ENCODE peak calls at places on chromosome 5, in five cellular contexts. One of them, this sample, is unnamed.
A peak's percentile ranks its signal among the peaks of the same experiment; 100 is the strongest.

GRCh38 chr5:639584-640213 is 27.6 kb downstream of the CEP72 start:
- DNase-seq in body of pancreas: no peak
- DNase-seq in right atrium auricular region: no peak
- DNase-seq in IMR-90: no peak
- DNase-seq in spleen: peak; percentile 67
- DNase-seq in this sample: no peak

GRCh38 chr5:52693279-52693678 is 94.4 kb upstream of the ITGA1 start:
- DNase-seq in body of pancreas: peak; percentile 26
- DNase-seq in right atrium auricular region: no peak
- DNase-seq in IMR-90: peak; percentile 45
- DNase-seq in spleen: peak; percentile 75
- DNase-seq in this sample: peak; percentile 58

GRCh38 chr5:55232194-55232984 is 1.0 kb downstream of the CCNO start:
- DNase-seq in body of pancreas: peak; percentile 71
- DNase-seq in right atrium auricular region: no peak
- DNase-seq in IMR-90: no peak
- DNase-seq in spleen: peak; percentile 73
- DNase-seq in this sample: no peak

GRCh38 chr5:14834062-14834461 is 37.5 kb downstream of the ANKH start:
- DNase-seq in body of pancreas: no peak
- DNase-seq in right atrium auricular region: no peak
- DNase-seq in IMR-90: no peak
- DNase-seq in spleen: no peak
- DNase-seq in this sample: no peak

GRCh38 chr5:58582004-58582403 is 871 bp upstream of the RAB3C start:
- DNase-seq in body of pancreas: peak; percentile 70
- DNase-seq in right atrium auricular region: no peak
- DNase-seq in IMR-90: no peak
- DNase-seq in spleen: peak; percentile 82
- DNase-seq in this sample: no peak

GRCh38 chr5:23139338-23140171 is 286.4 kb upstream of the CDH12 start:
- DNase-seq in body of pancreas: no peak
- DNase-seq in right atrium auricular region: no peak
- DNase-seq in IMR-90: peak; percentile 0
- DNase-seq in spleen: no peak
- DNase-seq in this sample: no peak

GRCh38 chr5:150663936-150664335 is 2.9 kb downstream of the MYOZ3 start:
- DNase-seq in body of pancreas: no peak
- DNase-seq in right atrium auricular region: no peak
- DNase-seq in IMR-90: no peak
- DNase-seq in spleen: no peak
- DNase-seq in this sample: no peak

GRCh38 chr5:36875789-36876388 is 680 bp upstream of the NIPBL start:
- DNase-seq in body of pancreas: peak; percentile 87
- DNase-seq in right atrium auricular region: peak; percentile 83
- DNase-seq in IMR-90: peak; percentile 78
- DNase-seq in spleen: peak; percentile 97
- DNase-seq in this sample: peak; percentile 80

GRCh38 chr5:36396640-36397039 is 94.9 kb upstream of the RANBP3L start:
- DNase-seq in body of pancreas: peak; percentile 34
- DNase-seq in right atrium auricular region: no peak
- DNase-seq in IMR-90: peak; percentile 26
- DNase-seq in spleen: no peak
- DNase-seq in this sample: no peak

GRCh38 chr5:100479079-100479688 is 56.0 kb upstream of the FAM174A start:
- DNase-seq in body of pancreas: no peak
- DNase-seq in right atrium auricular region: no peak
- DNase-seq in IMR-90: peak; percentile 7
- DNase-seq in spleen: no peak
- DNase-seq in this sample: no peak
- TF ChIP-seq CTCF in body of pancreas: peak; percentile 75
- TF ChIP-seq CTCF in right atrium auricular region: no peak
- TF ChIP-seq CTCF in IMR-90: peak; percentile 42
- TF ChIP-seq CTCF in spleen: no peak
- TF ChIP-seq CTCF in this sample: peak; percentile 47

DNA sequence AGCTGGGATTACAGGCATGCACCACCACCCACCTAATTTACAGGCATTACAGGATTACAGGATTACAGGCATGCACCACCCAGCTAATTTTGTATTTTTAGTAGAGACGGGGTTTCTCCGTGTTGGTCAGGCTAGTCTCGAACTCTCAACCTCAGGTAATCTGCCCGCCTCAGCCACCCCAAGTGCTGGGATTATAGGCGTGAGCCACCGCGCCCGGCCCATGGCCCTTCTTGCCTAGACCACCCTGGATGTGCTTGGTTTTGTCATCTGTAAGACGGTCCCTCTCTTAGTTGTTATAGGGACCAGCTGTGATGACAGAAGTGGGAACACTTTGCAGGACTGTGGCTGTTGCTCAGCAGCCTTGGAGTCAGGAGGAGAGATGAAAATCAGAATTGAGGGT is 3.5 kb upstream of the PHYKPL start:
- DNase-seq in body of pancreas: no peak
- DNase-seq in right atrium auricular region: no peak
- DNase-seq in IMR-90: no peak
- DNase-seq in spleen: no peak
- DNase-seq in this sample: no peak
- H3K4me1 ChIP-seq in body of pancreas: peaks cover 34% of the 10 kb centered on the region
- H3K4me1 ChIP-seq in right atrium auricular region: peaks cover 64% of the 10 kb centered on the region
- H3K4me1 ChIP-seq in IMR-90: peaks cover 6% of the 10 kb centered on the region
- H3K4me1 ChIP-seq in spleen: peaks cover 92% of the 10 kb centered on the region
- H3K4me1 ChIP-seq in this sample: peaks cover 23% of the 10 kb centered on the region

GRCh38 chr5:33162057-33162456 is 278.7 kb upstream of the TARS1 start:
- DNase-seq in body of pancreas: no peak
- DNase-seq in right atrium auricular region: no peak
- DNase-seq in IMR-90: no peak
- DNase-seq in spleen: no peak
- DNase-seq in this sample: no peak

GRCh38 chr5:33166971-33167370 is 273.8 kb upstream of the TARS1 start:
- DNase-seq in body of pancreas: no peak
- DNase-seq in right atrium auricular region: no peak
- DNase-seq in IMR-90: no peak
- DNase-seq in spleen: no peak
- DNase-seq in this sample: no peak

GRCh38 chr5:33170414-33170813 is 270.4 kb upstream of the TARS1 start:
- DNase-seq in body of pancreas: no peak
- DNase-seq in right atrium auricular region: no peak
- DNase-seq in IMR-90: no peak
- DNase-seq in spleen: no peak
- DNase-seq in this sample: no peak

GRCh38 chr5:33167541-33167940 is 273.2 kb upstream of the TARS1 start:
- DNase-seq in body of pancreas: no peak
- DNase-seq in right atrium auricular region: no peak
- DNase-seq in IMR-90: no peak
- DNase-seq in spleen: no peak
- DNase-seq in this sample: no peak

GRCh38 chr5:33166522-33166921 is 274.2 kb upstream of the TARS1 start:
- DNase-seq in body of pancreas: no peak
- DNase-seq in right atrium auricular region: no peak
- DNase-seq in IMR-90: no peak
- DNase-seq in spleen: no peak
- DNase-seq in this sample: no peak
- TF ChIP-seq CTCF in body of pancreas: no peak
- TF ChIP-seq CTCF in right atrium auricular region: no peak
- TF ChIP-seq CTCF in IMR-90: no peak
- TF ChIP-seq CTCF in spleen: no peak
- TF ChIP-seq CTCF in this sample: no peak

DNA sequence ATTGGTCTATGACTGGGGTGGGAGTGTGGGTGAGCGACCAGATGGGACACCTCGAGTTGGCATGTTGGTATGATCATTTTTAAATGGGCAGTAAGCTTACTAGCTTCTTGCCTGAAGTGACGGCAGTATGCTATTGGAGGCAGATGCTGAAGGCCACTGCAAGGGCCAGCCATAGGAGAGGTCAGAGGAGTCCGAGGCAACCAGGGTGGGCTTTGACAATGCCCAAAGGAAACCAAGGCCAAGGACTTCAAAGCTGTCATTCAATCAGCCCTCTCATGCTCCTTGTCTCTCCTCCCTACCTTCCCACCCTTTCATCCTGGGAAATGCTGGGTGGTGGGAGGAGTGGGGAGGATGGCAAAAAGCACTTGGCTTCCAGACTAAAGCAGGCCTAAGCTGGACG is 57.1 kb upstream of the GLRX start:
- DNase-seq in body of pancreas: no peak
- DNase-seq in right atrium auricular region: no peak
- DNase-seq in IMR-90: no peak
- DNase-seq in spleen: no peak
- DNase-seq in this sample: no peak
- H3K4me1 ChIP-seq in body of pancreas: peaks cover 35% of the 10 kb centered on the region
- H3K4me1 ChIP-seq in right atrium auricular region: peaks cover 5% of the 10 kb centered on the region
- H3K4me1 ChIP-seq in IMR-90: peaks cover 13% of the 10 kb centered on the region
- H3K4me1 ChIP-seq in spleen: peaks cover 7% of the 10 kb centered on the region
- H3K4me1 ChIP-seq in this sample: peaks cover 11% of the 10 kb centered on the region

GRCh38 chr5:38780950-38781349 is 64.9 kb upstream of the OSMR start:
- DNase-seq in body of pancreas: peak; percentile 42
- DNase-seq in right atrium auricular region: peak; percentile 79
- DNase-seq in IMR-90: peak; percentile 66
- DNase-seq in spleen: no peak
- DNase-seq in this sample: peak; percentile 37
- TF ChIP-seq CTCF in body of pancreas: no peak
- TF ChIP-seq CTCF in right atrium auricular region: no peak
- TF ChIP-seq CTCF in IMR-90: no peak
- TF ChIP-seq CTCF in spleen: no peak
- TF ChIP-seq CTCF in this sample: peak; percentile 60

GRCh38 chr5:113223315-113223714 is 211.5 kb downstream of the TSSK1B start:
- DNase-seq in body of pancreas: no peak
- DNase-seq in right atrium auricular region: no peak
- DNase-seq in IMR-90: no peak
- DNase-seq in spleen: no peak
- DNase-seq in this sample: no peak
- H3K4me1 ChIP-seq in body of pancreas: no peaks in the 10 kb centered on the region
- H3K4me1 ChIP-seq in right atrium auricular region: peaks cover 52% of the 10 kb centered on the region
- H3K4me1 ChIP-seq in IMR-90: peaks cover 8% of the 10 kb centered on the region
- H3K4me1 ChIP-seq in spleen: peaks cover 5% of the 10 kb centered on the region
- H3K4me1 ChIP-seq in this sample: peaks cover 12% of the 10 kb centered on the region

GRCh38 chr5:172478256-172478655 is 23.9 kb upstream of the SH3PXD2B start:
- DNase-seq in body of pancreas: no peak
- DNase-seq in right atrium auricular region: no peak
- DNase-seq in IMR-90: no peak
- DNase-seq in spleen: no peak
- DNase-seq in this sample: no peak
- TF ChIP-seq CTCF in body of pancreas: no peak
- TF ChIP-seq CTCF in right atrium auricular region: no peak
- TF ChIP-seq CTCF in IMR-90: no peak
- TF ChIP-seq CTCF in spleen: no peak
- TF ChIP-seq CTCF in this sample: no peak

GRCh38 chr5:133051547-133052316 is at the start of gene HSPA4:
- DNase-seq in body of pancreas: peak; percentile 99
- DNase-seq in right atrium auricular region: peak; percentile 98
- DNase-seq in IMR-90: peak; percentile 99
- DNase-seq in spleen: peak; percentile 98
- DNase-seq in this sample: peak; percentile 99

GRCh38 chr5:133052317-133053175 is 733 bp downstream of the HSPA4 start:
- DNase-seq in body of pancreas: peak; percentile 67
- DNase-seq in right atrium auricular region: peak; percentile 63
- DNase-seq in IMR-90: peak; percentile 44
- DNase-seq in spleen: peak; percentile 94
- DNase-seq in this sample: peak; percentile 59

GRCh38 chr5:133056891-133057290 is 5.1 kb downstream of the HSPA4 start:
- DNase-seq in body of pancreas: no peak
- DNase-seq in right atrium auricular region: no peak
- DNase-seq in IMR-90: no peak
- DNase-seq in spleen: no peak
- DNase-seq in this sample: no peak

GRCh38 chr5:133053463-133053862 is 1.6 kb downstream of the HSPA4 start:
- DNase-seq in body of pancreas: no peak
- DNase-seq in right atrium auricular region: no peak
- DNase-seq in IMR-90: no peak
- DNase-seq in spleen: no peak
- DNase-seq in this sample: no peak

DNA sequence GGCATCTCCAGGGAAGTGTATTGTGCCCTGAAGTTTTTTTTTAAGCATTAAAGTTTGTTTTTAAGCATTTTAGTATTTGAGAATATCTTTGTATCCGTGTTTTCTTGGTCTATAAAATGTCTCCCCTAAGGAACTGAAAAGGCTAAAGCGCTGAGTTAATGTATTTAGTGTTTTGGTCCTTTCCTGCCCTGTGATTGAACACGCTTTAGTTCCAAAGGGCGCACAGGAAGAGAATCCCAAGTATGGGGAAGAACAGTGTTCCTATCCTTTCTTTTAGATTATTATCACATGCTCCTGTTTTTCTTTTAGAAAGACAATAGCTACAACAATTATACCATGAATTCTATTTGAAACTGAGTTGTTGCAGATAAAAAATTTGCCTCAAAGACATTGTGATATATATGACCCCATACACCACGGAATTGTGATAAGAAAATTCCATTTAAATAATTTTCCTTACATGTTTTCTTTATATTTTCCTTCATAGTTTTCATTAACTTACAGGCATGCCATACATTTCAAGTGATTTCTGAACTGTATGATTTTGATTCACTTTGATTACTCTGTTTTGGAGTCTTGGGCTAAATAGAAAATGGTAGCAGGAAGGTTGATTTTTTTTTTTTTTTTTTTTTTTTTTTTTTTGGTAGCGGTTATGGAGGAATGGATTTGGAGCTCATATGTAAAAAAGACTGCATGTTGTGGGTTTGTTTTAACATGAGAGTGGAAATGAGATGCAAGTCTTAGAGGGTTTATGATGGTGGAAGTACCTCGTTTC is 3.1 kb downstream of the HSPA4 start:
- DNase-seq in body of pancreas: no peak
- DNase-seq in right atrium auricular region: no peak
- DNase-seq in IMR-90: no peak
- DNase-seq in spleen: no peak
- DNase-seq in this sample: no peak
- H3K4me1 ChIP-seq in body of pancreas: peaks cover 31% of the 10 kb centered on the region
- H3K4me1 ChIP-seq in right atrium auricular region: peaks cover 37% of the 10 kb centered on the region
- H3K4me1 ChIP-seq in IMR-90: peaks cover 1% of the 10 kb centered on the region
- H3K4me1 ChIP-seq in spleen: peaks cover 87% of the 10 kb centered on the region
- H3K4me1 ChIP-seq in this sample: peaks cover 2% of the 10 kb centered on the region

GRCh38 chr5:132776077-132776931 is 735 bp downstream of the SEPTIN8 start:
- DNase-seq in body of pancreas: peak; percentile 37
- DNase-seq in right atrium auricular region: no peak
- DNase-seq in IMR-90: no peak
- DNase-seq in spleen: no peak
- DNase-seq in this sample: peak; percentile 48
- TF ChIP-seq CTCF in body of pancreas: no peak
- TF ChIP-seq CTCF in right atrium auricular region: no peak
- TF ChIP-seq CTCF in IMR-90: no peak
- TF ChIP-seq CTCF in spleen: no peak
- TF ChIP-seq CTCF in this sample: no peak

This sample was measured in heart right ventricle.